ENCODE peak calls at places on chromosomes 2 and 18, in five cellular contexts. O is hepatocyte, K is colonic mucosa, V is fibroblast of mammary gland, N is spleen. W is an unnamed sample.

GRCh38 chr2:17573085-17573805 is 32.7 kb downstream of the VSNL1 start:
- DNase-seq in K (no peak), N (no peak), O (no peak), V (peak; percentile 46), W (no peak)

GRCh38 chr2:140786585-140786984 is 1344.2 kb downstream of the LRP1B start:
- DNase-seq in N (no peak), O (no peak), V (no peak), K (no peak), W (no peak)

GRCh38 chr2:129861666-129862288 is 117.7 kb upstream of the RAB6C start:
- DNase-seq in K (no peak), O (no peak), N (no peak), V (no peak), W (no peak)

GRCh38 chr2:39301352-39301751 is 57.6 kb upstream of the CDKL4 start:
- DNase-seq in N (no peak), K (no peak), V (no peak), O (no peak), W (no peak)

GRCh38 chr18:9520666-9521065 is 45.4 kb downstream of the RALBP1 start:
- DNase-seq in V (peak; percentile 37), K (no peak), N (no peak), O (no peak), W (no peak)

GRCh38 chr2:8684885-8685696 is 3.2 kb downstream of the ID2 start:
- DNase-seq in O (peak; percentile 91), V (no peak), N (peak; percentile 90), K (peak; percentile 89), W (peak; percentile 87)

GRCh38 chr2:38074047-38074774 is 1.7 kb downstream of the CYP1B1 start:
- DNase-seq in O (no peak), V (no peak), N (peak; percentile 80), K (no peak), W (peak; percentile 69)

GRCh38 chr2:237861875-237862527 is 2.6 kb downstream of the RAMP1 start:
- DNase-seq in N (no peak), K (no peak), O (no peak), V (no peak), W (peak; percentile 9)

GRCh38 chr2:41937464-41937861 is 110.4 kb upstream of the PKDCC start:
- DNase-seq in O (no peak), K (no peak), N (no peak), V (peak; percentile 62), W (no peak)

GRCh38 chr18:3458952-3459853 is 9.2 kb downstream of the TGIF1 start:
- DNase-seq in O (no peak), N (no peak), K (no peak), V (peak; percentile 87), W (no peak)

GRCh38 chr2:201698588-201699226 is at the start of gene MPP4:
- DNase-seq in N (no peak), O (no peak), K (no peak), V (peak; percentile 68), W (no peak)
- H3K4me3 ChIP-seq in N (no peak within 1 kb of the TSS), O (no peak within 1 kb of the TSS), K (no peak within 1 kb of the TSS), V (peak within 1 kb of the TSS; percentile 2), W (no peak within 1 kb of the TSS)

DNA sequence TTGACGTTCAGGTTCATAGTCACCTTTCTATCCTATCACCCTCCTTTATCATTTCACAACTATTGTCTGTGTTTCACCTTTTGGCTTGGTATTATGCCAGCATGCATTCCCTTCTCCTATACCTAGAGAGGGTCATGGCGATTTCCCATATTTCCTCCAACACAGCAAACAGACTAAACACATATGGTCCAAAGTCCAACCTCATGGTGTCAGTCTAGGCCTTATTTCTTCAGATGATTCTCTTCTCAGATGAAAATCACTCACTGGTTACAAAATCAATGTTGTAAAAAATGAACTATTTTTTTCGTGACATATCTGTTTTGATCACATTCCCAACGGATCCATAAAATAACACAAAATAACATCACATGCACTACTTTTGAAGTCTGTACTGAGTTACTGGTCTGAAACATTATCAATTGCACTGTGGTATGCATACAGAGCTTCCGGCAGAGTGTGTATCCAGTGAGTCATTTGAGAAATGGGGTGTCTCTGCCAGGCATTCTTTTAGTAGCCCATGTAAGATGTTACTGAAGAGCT is 204.8 kb upstream of the GALNT5 start:
- DNase-seq in V (peak; percentile 86), N (no peak), K (no peak), O (peak; percentile 28), W (no peak)
- TF ChIP-seq CTCF in V (no peak), N (no peak), K (no peak), O (no peak), W (no peak)

GRCh38 chr2:233386382-233387041 is 32.2 kb downstream of the DGKD start:
- DNase-seq in V (peak; percentile 70), O (no peak), N (no peak), K (no peak), W (no peak)

GRCh38 chr2:233385489-233386044 is 31.3 kb downstream of the DGKD start:
- DNase-seq in N (peak; percentile 86), O (no peak), V (no peak), K (no peak), W (no peak)

GRCh38 chr2:233389601-233390125 is 35.4 kb downstream of the DGKD start:
- DNase-seq in N (no peak), K (no peak), V (no peak), O (no peak), W (no peak)

GRCh38 chr2:233387225-233387624 is 32.9 kb downstream of the DGKD start:
- DNase-seq in N (no peak), V (no peak), O (no peak), K (no peak), W (no peak)

DNA sequence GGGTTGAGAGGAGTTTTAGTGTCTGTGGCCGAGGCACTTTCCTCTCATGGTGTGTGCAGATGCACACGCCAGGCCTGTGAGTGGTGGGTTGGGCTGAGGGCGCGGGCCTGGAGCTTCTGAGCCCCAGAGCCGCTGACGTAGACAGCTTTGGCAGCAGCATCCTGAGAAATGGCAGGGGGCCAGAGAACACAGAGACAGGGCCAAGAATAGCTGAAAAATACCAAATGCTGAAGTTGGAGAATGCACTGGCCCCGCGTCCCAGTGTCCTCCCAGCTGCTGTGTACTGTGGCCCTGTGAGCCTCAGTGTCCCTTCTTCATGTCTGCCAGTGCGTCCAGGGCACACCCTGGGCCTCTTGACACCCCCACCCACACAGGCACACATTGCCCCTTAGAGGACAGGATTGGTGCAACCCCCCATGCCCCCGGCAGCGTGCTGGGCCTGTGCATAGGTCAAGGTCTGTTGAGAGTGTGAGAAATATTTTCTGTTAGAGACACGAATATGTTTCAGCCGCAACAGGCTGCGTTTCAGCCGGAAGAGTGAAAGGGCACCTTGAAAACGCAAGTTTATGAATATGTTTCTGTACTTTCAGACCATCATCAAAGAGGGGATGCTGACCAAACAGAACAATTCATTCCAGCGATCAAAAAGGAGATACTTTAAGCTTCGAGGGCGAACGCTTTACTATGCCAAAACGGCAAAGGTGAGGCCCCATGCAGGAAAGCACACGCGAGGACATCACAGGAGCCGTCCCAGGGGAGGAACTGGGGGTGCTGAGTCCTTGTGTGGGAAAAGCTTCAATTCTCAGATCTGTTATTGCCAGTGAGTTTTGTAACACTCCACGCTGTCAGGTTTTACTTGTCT is 33.6 kb downstream of the DGKD start:
- DNase-seq in K (peak; percentile 75), V (peak; percentile 96), N (no peak), O (peak; percentile 82), W (peak; percentile 86)
- H3K4me3 ChIP-seq in K (no peak overlapping the region), V (no peak overlapping the region), N (no peak overlapping the region), O (no peak overlapping the region), W (no peak overlapping the region)

DNA sequence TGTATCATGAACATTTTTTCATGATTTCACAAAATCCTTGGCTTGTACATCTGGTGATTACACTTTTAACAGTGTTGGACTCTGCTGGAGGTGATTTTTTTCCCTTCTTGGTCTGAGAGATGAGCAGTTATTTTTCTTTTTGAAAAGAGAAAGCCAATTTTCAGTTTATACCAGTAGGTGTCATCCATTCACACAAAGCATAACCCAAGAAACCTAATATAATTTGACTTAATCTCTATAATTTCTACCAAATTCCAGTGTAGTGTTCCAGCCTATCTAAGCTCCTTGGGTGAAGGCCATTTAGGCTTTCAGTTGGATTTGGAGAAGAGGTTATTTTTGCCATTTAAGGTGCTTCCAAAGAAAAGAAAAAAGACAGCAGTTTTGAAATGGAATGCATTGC is 7.7 kb upstream of the ICOS start:
- DNase-seq in K (no peak), O (no peak), V (peak; percentile 20), N (no peak), W (no peak)
- TF ChIP-seq CTCF in K (no peak), O (peak; percentile 40), V (peak; percentile 51), N (no peak), W (peak; percentile 48)

GRCh38 chr2:190407662-190408537 is at the start of gene MFSD6:
- DNase-seq in O (peak; percentile 83), K (peak; percentile 76), V (no peak), N (peak; percentile 93), W (peak; percentile 89)

GRCh38 chr2:190408538-190409271 is 550 bp downstream of the MFSD6 start:
- DNase-seq in V (no peak), K (peak; percentile 67), O (peak; percentile 62), N (no peak), W (peak; percentile 87)

GRCh38 chr2:190407246-190407661 is 901 bp upstream of the MFSD6 start:
- DNase-seq in N (no peak), V (no peak), K (no peak), O (no peak), W (no peak)

GRCh38 chr2:190410171-190410570 is 2.0 kb downstream of the MFSD6 start:
- DNase-seq in V (no peak), K (no peak), O (no peak), N (no peak), W (no peak)

GRCh38 chr2:190409616-190410015 is 1.5 kb downstream of the MFSD6 start:
- DNase-seq in O (no peak), K (no peak), N (no peak), V (no peak), W (no peak)
- H3K4me3 ChIP-seq in O (no peak overlapping the region), K (no peak overlapping the region), N (no peak overlapping the region), V (no peak overlapping the region), W (peak overlapping the region; percentile 73)

DNA sequence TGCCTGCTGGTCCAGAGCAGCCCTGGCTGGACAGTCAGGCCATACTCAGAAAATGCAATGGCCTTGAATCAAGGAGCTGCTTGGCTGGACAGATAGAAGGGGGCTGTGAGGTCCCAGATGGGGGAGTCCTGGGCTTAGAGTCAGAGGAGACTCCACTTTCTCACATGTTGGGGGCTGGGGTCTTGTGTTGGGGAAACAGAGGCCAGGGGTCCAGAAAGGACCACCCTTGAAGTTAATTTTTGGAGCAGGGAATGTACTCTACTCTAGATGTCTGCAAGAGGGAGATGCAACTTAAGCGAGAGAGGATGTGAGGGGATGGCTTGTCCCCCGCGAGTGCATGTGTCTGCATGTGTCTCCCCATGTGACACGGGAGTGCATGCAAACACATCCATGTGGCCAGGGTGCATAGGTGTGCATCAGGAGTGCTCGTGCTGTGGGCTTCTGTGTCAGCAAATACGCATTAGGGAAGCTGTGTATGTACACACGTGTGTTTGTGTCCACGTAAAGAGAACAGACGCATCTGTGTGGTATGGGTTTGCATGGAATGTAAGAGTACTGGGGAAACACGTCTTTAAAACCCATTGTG is 303.2 kb downstream of the MYCN start:
- DNase-seq in K (no peak), O (no peak), V (no peak), N (peak; percentile 47), W (no peak)
- TF ChIP-seq CTCF in K (no peak), O (no peak), V (no peak), N (no peak), W (no peak)

DNA sequence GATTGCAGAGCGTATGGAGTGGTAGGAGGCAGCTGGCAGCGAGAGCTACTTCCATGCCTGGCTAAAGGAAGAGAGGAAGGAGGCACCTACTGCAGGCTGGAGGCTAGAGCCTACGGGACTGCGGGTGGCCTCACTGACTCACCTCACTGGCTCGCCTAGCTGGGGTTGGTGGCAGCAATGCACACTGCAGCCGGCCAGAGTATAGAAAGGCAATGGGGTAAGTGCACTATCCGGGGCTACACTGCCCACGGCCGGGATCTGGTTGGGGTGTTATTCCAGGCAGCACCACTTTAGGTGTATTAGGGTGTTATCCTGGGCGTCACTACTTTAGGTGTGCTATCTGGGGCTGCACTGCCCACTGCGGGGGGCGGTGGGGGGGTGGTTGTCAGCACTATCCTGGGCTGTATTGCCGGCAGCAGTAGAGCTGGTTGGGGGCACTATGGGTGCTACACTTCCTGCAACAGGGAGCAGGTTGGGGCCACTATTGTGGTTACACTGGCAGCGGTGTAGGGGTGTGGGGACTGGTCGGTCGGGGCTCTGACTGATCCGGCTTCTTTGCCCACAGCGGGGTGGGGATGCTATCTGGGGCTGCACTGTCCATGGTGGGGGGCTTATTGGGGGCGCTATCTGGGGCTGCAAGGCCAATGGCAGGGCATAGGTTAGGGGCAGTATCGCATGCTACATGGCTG is 33.3 kb upstream of the ANKRD62 start:
- DNase-seq in K (no peak), V (no peak), N (no peak), O (no peak), W (no peak)
- H3K4me3 ChIP-seq in K (no peak overlapping the region), V (no peak overlapping the region), N (no peak overlapping the region), O (no peak overlapping the region), W (no peak overlapping the region)